ENCODE peak calls at places on chromosomes 4 and X, in seven cellular contexts. Q is activated CD4-positive, alpha-beta T cell treated with anti-CD3 and anti-CD28 coated beads for 1 hour; Y is endodermal cell; R is glutamatergic neuron; L is G401; J is ACHN; P is stimulated activated naive CD8-positive, alpha-beta T cell treated with anti-CD3 and anti-CD28 coated beads, Interleukin-15, Interleukin-2, amounts not matched to agents 100 U/mL and 50 U/mL, for 24 hours. Z is an unnamed sample.

GRCh38 chrX:41384041-41384705 is 50.2 kb downstream of the DDX3X start:
- DNase-seq in Q (peak), Y (no peak), R (no peak), L (no peak), J (peak), P (peak), Z (no peak)

GRCh38 chr4:77177196-77177595 is 20.2 kb downstream of the CCNG2 start:
- DNase-seq in Q (no peak), Y (peak), R (no peak), L (no peak), J (no peak), P (no peak), Z (no peak)

GRCh38 chr4:78945638-78946179 is 6.5 kb upstream of the PAQR3 start:
- DNase-seq in Q (no peak), Y (no peak), R (no peak), L (no peak), J (no peak), P (no peak), Z (no peak)

GRCh38 chr4:8322794-8323704 is 53.5 kb downstream of the HTRA3 start:
- DNase-seq in Q (no peak), Y (peak), R (no peak), L (no peak), J (no peak), P (no peak), Z (no peak)

GRCh38 chrX:114626323-114626722 is 42.4 kb downstream of the HTR2C start:
- DNase-seq in Q (no peak), Y (no peak), R (no peak), L (no peak), J (peak), P (no peak), Z (peak)

GRCh38 chr4:69071286-69071685 is 25.0 kb upstream of the UGT2B7 start:
- DNase-seq in Q (no peak), Y (no peak), R (no peak), L (no peak), J (no peak), P (no peak), Z (no peak)

GRCh38 chrX:120309873-120310730 is 1.2 kb downstream of the TMEM255A start:
- DNase-seq in Q (no peak), Y (peak), R (no peak), L (no peak), J (peak), P (peak), Z (peak)

GRCh38 chrX:56963377-56963776 is 32.0 kb downstream of the SPIN3 start:
- DNase-seq in Q (no peak), Y (no peak), R (no peak), L (no peak), J (no peak), P (no peak), Z (no peak)

GRCh38 chrX:153375571-153375970 is 25.6 kb downstream of the PNMA6E start:
- DNase-seq in Q (no peak), Y (no peak), R (no peak), L (no peak), J (no peak), P (no peak), Z (no peak)

GRCh38 chr4:75099321-75099720 is 166.4 kb downstream of the PARM1 start:
- DNase-seq in Q (no peak), Y (no peak), R (no peak), L (no peak), J (no peak), P (no peak), Z (peak)

GRCh38 chr4:172996571-172997216 is 171.9 kb upstream of the GALNT7 start:
- DNase-seq in Q (no peak), Y (no peak), R (no peak), L (no peak), J (peak), P (no peak), Z (no peak)

GRCh38 chr4:156237192-156237591 is 283.5 kb upstream of the CTSO start:
- DNase-seq in Q (no peak), Y (no peak), R (no peak), L (no peak), J (no peak), P (no peak), Z (no peak)

GRCh38 chrX:75609361-75609760 is 86.5 kb upstream of the ZDHHC15 start:
- DNase-seq in Q (no peak), Y (no peak), R (no peak), L (no peak), J (no peak), P (no peak), Z (no peak)

GRCh38 chrX:125150231-125150630 is 169.4 kb upstream of the TEX13C start:
- DNase-seq in Q (no peak), Y (no peak), R (no peak), L (no peak), J (no peak), P (no peak), Z (no peak)

GRCh38 chrX:65516756-65517155 is 17.8 kb downstream of the LAS1L start:
- DNase-seq in Q (no peak), Y (no peak), R (no peak), L (no peak), J (no peak), P (no peak), Z (no peak)

GRCh38 chr4:13559414-13559813 is 15.1 kb upstream of the NKX3-2 start:
- DNase-seq in Q (no peak), Y (no peak), R (no peak), L (no peak), J (peak), P (no peak), Z (no peak)

GRCh38 chr4:132605551-132605950 is 543.5 kb upstream of the PCDH10 start:
- DNase-seq in Q (no peak), Y (no peak), R (no peak), L (no peak), J (no peak), P (no peak), Z (no peak)